ENCODE peak calls at places on chromosome 4, in four cellular contexts. W, I, Z and R are unnamed samples. For H3K4me1, the result is how much of the 10 kb centered on the place peaks cover.

GRCh38 chr4:177574446-177574845 is 132.2 kb upstream of the AGA start:
- DNase-seq in W (peak), I (no peak), Z (no peak), R (no peak)

GRCh38 chr4:70437212-70437611 is 34.8 kb upstream of the MUC7 start:
- DNase-seq in W (no peak), I (no peak), Z (no peak), R (no peak)

GRCh38 chr4:84342161-84342560 is 156.9 kb downstream of the NKX6-1 start:
- DNase-seq in W (no peak), I (no peak), Z (no peak), R (no peak)

GRCh38 chr4:105088110-105088879 is 58.4 kb upstream of the TET2 start:
- DNase-seq in W (peak), I (no peak), Z (no peak), R (peak)

GRCh38 chr4:97394653-97395052 is 748.6 kb downstream of the STPG2 start:
- DNase-seq in W (no peak), I (no peak), Z (no peak), R (peak)

GRCh38 chr4:13160906-13161305 is 323.2 kb downstream of the RAB28 start:
- DNase-seq in W (no peak), I (no peak), Z (no peak), R (no peak)

GRCh38 chr4:54473077-54473545 is 184.6 kb upstream of the KIT start:
- DNase-seq in W (no peak), I (peak), Z (no peak), R (peak)

GRCh38 chr4:80197601-80198444 is 520 bp downstream of the PRDM8 start:
- DNase-seq in W (no peak), I (no peak), Z (no peak), R (peak)

GRCh38 chr4:26131711-26132110 is 189.1 kb upstream of the RBPJ start:
- DNase-seq in W (no peak), I (no peak), Z (no peak), R (no peak)

GRCh38 chr4:155582971-155583437 is 83.6 kb upstream of the GUCY1A1 start:
- DNase-seq in W (no peak), I (no peak), Z (no peak), R (no peak)

GRCh38 chr4:142402925-142403324 is 443.2 kb downstream of the INPP4B start:
- DNase-seq in W (no peak), I (no peak), Z (no peak), R (peak)

GRCh38 chr4:105273230-105273629 is 126.6 kb downstream of the TET2 start:
- DNase-seq in W (no peak), I (no peak), Z (no peak), R (no peak)

GRCh38 chr4:123415977-123416376 is 19.4 kb downstream of the SPRY1 start:
- DNase-seq in W (peak), I (no peak), Z (no peak), R (peak)

GRCh38 chr4:152103181-152103901 is 342.5 kb upstream of the GATB start:
- DNase-seq in W (no peak), I (no peak), Z (no peak), R (no peak)

GRCh38 chr4:142264961-142265360 is 581.1 kb downstream of the INPP4B start:
- DNase-seq in W (no peak), I (no peak), Z (no peak), R (no peak)

GRCh38 chr4:150219841-150220240 is 141.6 kb downstream of the DCLK2 start:
- DNase-seq in W (no peak), I (no peak), Z (no peak), R (no peak)

GRCh38 chr4:35604724-35605123 is 639.6 kb downstream of the ARAP2 start:
- DNase-seq in W (no peak), I (no peak), Z (no peak), R (no peak)

GRCh38 chr4:142088906-142089305 is 452.5 kb downstream of the IL15 start:
- DNase-seq in W (no peak), I (no peak), Z (no peak), R (no peak)

GRCh38 chr4:185259719-185260118 is 50.3 kb downstream of the SNX25 start:
- DNase-seq in W (no peak), I (no peak), Z (no peak), R (no peak)

GRCh38 chr4:132564920-132565319 is 584.2 kb upstream of the PCDH10 start:
- DNase-seq in W (peak), I (no peak), Z (no peak), R (peak)

GRCh38 chr4:6705638-6706037 is 4.0 kb downstream of the MRFAP1L1 start:
- DNase-seq in W (no peak), I (no peak), Z (no peak), R (no peak)
- H3K4me1 ChIP-seq in W (under half), I (under half), Z (half or more), R (under half)

DNA sequence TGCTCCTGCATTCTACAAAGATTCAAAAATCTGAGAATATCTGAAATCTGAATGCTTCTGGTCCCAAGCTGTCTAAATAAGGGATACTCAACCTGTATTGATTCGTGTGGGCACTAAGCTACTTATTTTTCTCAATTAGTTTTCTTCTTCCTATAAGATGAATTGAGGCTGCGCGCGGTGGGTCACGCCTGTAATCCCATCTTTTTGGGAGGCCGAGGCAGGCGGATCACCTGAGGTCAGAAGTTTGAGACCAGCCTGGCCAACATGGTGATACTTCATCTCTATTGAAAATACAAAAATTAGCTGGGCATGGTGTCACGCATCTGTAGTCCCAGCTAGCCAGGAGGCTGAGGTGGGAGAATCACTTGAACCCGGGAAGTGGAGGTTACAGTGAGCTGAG is 122.3 kb downstream of the PDLIM5 start:
- DNase-seq in W (no peak), I (no peak), Z (no peak), R (no peak)
- H3K4me1 ChIP-seq in W (under half), I (under half), Z (half or more), R (under half)

DNA sequence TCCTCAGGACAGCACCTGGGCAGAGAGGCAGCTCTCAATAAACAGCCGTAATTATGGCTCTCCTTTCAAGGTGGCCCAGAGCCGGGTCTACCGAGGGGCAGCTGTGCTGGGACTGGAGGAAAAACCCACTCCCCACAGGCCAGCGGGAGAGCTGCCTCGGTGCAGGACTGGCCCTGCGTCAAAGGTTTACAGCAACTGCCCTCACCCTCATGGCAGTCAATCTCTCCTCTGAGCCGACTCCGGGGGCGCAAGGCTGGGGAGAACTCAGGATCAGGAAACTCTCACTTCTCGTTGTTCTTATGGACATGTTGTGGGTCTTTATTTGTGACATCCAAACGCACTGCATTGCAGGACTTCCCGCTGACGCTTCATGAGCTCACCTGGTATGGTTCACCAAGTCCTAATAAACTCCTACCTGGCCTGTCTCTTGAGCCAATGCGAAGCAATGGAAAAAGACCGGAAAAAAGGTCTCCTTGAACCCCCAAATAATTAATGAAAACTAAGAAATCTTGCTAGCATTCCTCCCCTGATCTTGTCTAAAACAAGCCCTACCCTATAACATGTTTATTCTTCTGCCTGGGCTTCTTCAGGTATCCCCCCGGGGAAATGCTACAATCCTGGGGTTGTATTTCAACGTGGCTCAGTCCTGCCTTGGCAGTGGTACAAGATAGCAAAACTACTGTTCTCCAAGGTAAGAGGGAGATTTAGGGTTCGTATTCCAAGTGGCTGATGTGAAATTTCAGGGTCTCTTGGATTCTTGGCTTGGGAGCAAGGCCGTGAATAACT is 50.1 kb upstream of the CDKN2AIP start:
- DNase-seq in W (no peak), I (no peak), Z (no peak), R (no peak)
- H3K4me1 ChIP-seq in W (under half), I (under half), Z (under half), R (under half)

GRCh38 chr4:6755088-6755753 is 27.3 kb upstream of the KIAA0232 start:
- DNase-seq in W (no peak), I (no peak), Z (peak), R (no peak)
- H3K4me1 ChIP-seq in W (half or more), I (under half), Z (under half), R (under half)

GRCh38 chr4:11622961-11623725 is 194.4 kb upstream of the HS3ST1 start:
- DNase-seq in W (no peak), I (no peak), Z (no peak), R (peak)
- H3K4me1 ChIP-seq in W (half or more), I (under half), Z (under half), R (under half)

GRCh38 chr4:108115168-108115526 is 53.6 kb downstream of the LEF1 start:
- DNase-seq in W (no peak), I (no peak), Z (no peak), R (no peak)
- H3K4me1 ChIP-seq in W (under half), I (under half), Z (under half), R (under half)

GRCh38 chr4:173212379-173212778 is 43.8 kb downstream of the GALNT7 start:
- DNase-seq in W (no peak), I (no peak), Z (no peak), R (no peak)
- H3K4me1 ChIP-seq in W (half or more), I (under half), Z (under half), R (under half)